ENCODE peak calls at places on chromosomes 16 and 17, in six cellular contexts. One of them, this sample, is unnamed.
A peak's percentile ranks its signal among the peaks of the same experiment; 100 is the strongest.

GRCh38 chr16:30903596-30903995 is 7.2 kb downstream of the CTF1 start:
- DNase-seq in activated CD8-positive, alpha-beta memory T cell treated with anti-CD3 and anti-CD28 coated beads for 1 hour: no peak
- DNase-seq in CD4-positive, CD25-positive, alpha-beta regulatory T cell: peak; percentile 55
- DNase-seq in iPS-NIHi11: no peak
- DNase-seq in epithelial cell of esophagus: no peak
- DNase-seq in GM19239: no peak
- DNase-seq in this sample: no peak

GRCh38 chr17:76075364-76076099 is 951 bp downstream of the GALR2 start:
- DNase-seq in iPS-NIHi11: peak; percentile 60
- DNase-seq in activated CD8-positive, alpha-beta memory T cell treated with anti-CD3 and anti-CD28 coated beads for 1 hour: no peak
- DNase-seq in GM19239: no peak
- DNase-seq in epithelial cell of esophagus: peak; percentile 56
- DNase-seq in CD4-positive, CD25-positive, alpha-beta regulatory T cell: no peak
- DNase-seq in this sample: no peak

GRCh38 chr17:39014044-39014794 is 47.0 kb upstream of the FBXO47 start:
- DNase-seq in CD4-positive, CD25-positive, alpha-beta regulatory T cell: no peak
- DNase-seq in GM19239: no peak
- DNase-seq in epithelial cell of esophagus: peak; percentile 36
- DNase-seq in iPS-NIHi11: no peak
- DNase-seq in activated CD8-positive, alpha-beta memory T cell treated with anti-CD3 and anti-CD28 coated beads for 1 hour: no peak
- DNase-seq in this sample: no peak

GRCh38 chr17:68398731-68399637 is 58.3 kb downstream of the WIPI1 start:
- DNase-seq in GM19239: peak; percentile 76
- DNase-seq in CD4-positive, CD25-positive, alpha-beta regulatory T cell: peak; percentile 43
- DNase-seq in epithelial cell of esophagus: peak; percentile 46
- DNase-seq in iPS-NIHi11: peak; percentile 91
- DNase-seq in activated CD8-positive, alpha-beta memory T cell treated with anti-CD3 and anti-CD28 coated beads for 1 hour: no peak
- DNase-seq in this sample: peak; percentile 69

GRCh38 chr17:57328109-57328882 is 72.0 kb downstream of the MSI2 start:
- DNase-seq in GM19239: no peak
- DNase-seq in CD4-positive, CD25-positive, alpha-beta regulatory T cell: no peak
- DNase-seq in epithelial cell of esophagus: no peak
- DNase-seq in activated CD8-positive, alpha-beta memory T cell treated with anti-CD3 and anti-CD28 coated beads for 1 hour: no peak
- DNase-seq in iPS-NIHi11: no peak
- DNase-seq in this sample: no peak

GRCh38 chr16:72938426-72939164 is 109.3 kb downstream of the ZFHX3 start:
- DNase-seq in activated CD8-positive, alpha-beta memory T cell treated with anti-CD3 and anti-CD28 coated beads for 1 hour: no peak
- DNase-seq in epithelial cell of esophagus: peak; percentile 60
- DNase-seq in iPS-NIHi11: no peak
- DNase-seq in GM19239: no peak
- DNase-seq in CD4-positive, CD25-positive, alpha-beta regulatory T cell: no peak
- DNase-seq in this sample: no peak

GRCh38 chr16:9322735-9323134 is 231.3 kb downstream of the HAPSTR1 start:
- DNase-seq in iPS-NIHi11: no peak
- DNase-seq in GM19239: no peak
- DNase-seq in epithelial cell of esophagus: peak; percentile 40
- DNase-seq in CD4-positive, CD25-positive, alpha-beta regulatory T cell: no peak
- DNase-seq in activated CD8-positive, alpha-beta memory T cell treated with anti-CD3 and anti-CD28 coated beads for 1 hour: no peak
- DNase-seq in this sample: no peak

GRCh38 chr17:40303706-40304450 is 5.1 kb upstream of the RARA start:
- DNase-seq in epithelial cell of esophagus: peak; percentile 64
- DNase-seq in CD4-positive, CD25-positive, alpha-beta regulatory T cell: no peak
- DNase-seq in activated CD8-positive, alpha-beta memory T cell treated with anti-CD3 and anti-CD28 coated beads for 1 hour: no peak
- DNase-seq in GM19239: no peak
- DNase-seq in iPS-NIHi11: no peak
- DNase-seq in this sample: no peak

GRCh38 chr17:67478266-67479118 is 101.4 kb downstream of the PITPNC1 start:
- DNase-seq in CD4-positive, CD25-positive, alpha-beta regulatory T cell: peak; percentile 24
- DNase-seq in GM19239: no peak
- DNase-seq in activated CD8-positive, alpha-beta memory T cell treated with anti-CD3 and anti-CD28 coated beads for 1 hour: no peak
- DNase-seq in iPS-NIHi11: no peak
- DNase-seq in epithelial cell of esophagus: no peak
- DNase-seq in this sample: no peak

GRCh38 chr17:73349138-73349537 is 37.3 kb upstream of the CDC42EP4 start:
- DNase-seq in epithelial cell of esophagus: no peak
- DNase-seq in GM19239: no peak
- DNase-seq in activated CD8-positive, alpha-beta memory T cell treated with anti-CD3 and anti-CD28 coated beads for 1 hour: no peak
- DNase-seq in iPS-NIHi11: no peak
- DNase-seq in CD4-positive, CD25-positive, alpha-beta regulatory T cell: no peak
- DNase-seq in this sample: no peak

GRCh38 chr17:73431401-73432205 is 119.8 kb upstream of the CDC42EP4 start:
- DNase-seq in CD4-positive, CD25-positive, alpha-beta regulatory T cell: no peak
- DNase-seq in iPS-NIHi11: no peak
- DNase-seq in GM19239: no peak
- DNase-seq in activated CD8-positive, alpha-beta memory T cell treated with anti-CD3 and anti-CD28 coated beads for 1 hour: no peak
- DNase-seq in epithelial cell of esophagus: no peak
- DNase-seq in this sample: no peak

GRCh38 chr17:49121696-49122292 is 10.8 kb upstream of the B4GALNT2 start:
- DNase-seq in iPS-NIHi11: no peak
- DNase-seq in activated CD8-positive, alpha-beta memory T cell treated with anti-CD3 and anti-CD28 coated beads for 1 hour: no peak
- DNase-seq in GM19239: no peak
- DNase-seq in epithelial cell of esophagus: no peak
- DNase-seq in CD4-positive, CD25-positive, alpha-beta regulatory T cell: no peak
- DNase-seq in this sample: no peak

GRCh38 chr17:47057831-47058230 is 78.8 kb upstream of the RPRML start:
- DNase-seq in GM19239: no peak
- DNase-seq in CD4-positive, CD25-positive, alpha-beta regulatory T cell: no peak
- DNase-seq in epithelial cell of esophagus: no peak
- DNase-seq in iPS-NIHi11: no peak
- DNase-seq in activated CD8-positive, alpha-beta memory T cell treated with anti-CD3 and anti-CD28 coated beads for 1 hour: no peak
- DNase-seq in this sample: no peak

This sample was measured in MM.1S.